ENCODE peak calls at places on chromosomes 12 and 14, in nine cellular contexts. A, F, G, U, X, L, E, B and H are unnamed samples.

GRCh38 chr12:5395443-5396401 is 36.2 kb upstream of the NTF3 start:
- DNase-seq in A (no peak), F (no peak), G (no peak), U (no peak), X (no peak), L (no peak), E (no peak), B (no peak), H (peak)

GRCh38 chr12:29611906-29612305 is 114.4 kb upstream of the OVCH1 start:
- DNase-seq in A (no peak), F (no peak), G (no peak), U (no peak), X (no peak), L (no peak), E (no peak), B (no peak), H (no peak)

GRCh38 chr14:62329427-62329826 is 567.2 kb downstream of the SNAPC1 start:
- DNase-seq in A (no peak), F (no peak), G (no peak), U (no peak), X (no peak), L (no peak), E (no peak), B (no peak), H (no peak)

GRCh38 chr12:68727776-68728175 is 18.2 kb upstream of the SLC35E3 start:
- DNase-seq in A (no peak), F (no peak), G (no peak), U (no peak), X (no peak), L (no peak), E (no peak), B (no peak), H (no peak)

GRCh38 chr12:103930787-103931536 is 752 bp downstream of the HSP90B1 start:
- DNase-seq in A (no peak), F (peak), G (no peak), U (no peak), X (peak), L (no peak), E (no peak), B (no peak), H (peak)

GRCh38 chr12:120614873-120615272 is 25.6 kb upstream of the CABP1 start:
- DNase-seq in A (no peak), F (no peak), G (no peak), U (no peak), X (no peak), L (no peak), E (no peak), B (no peak), H (no peak)

GRCh38 chr12:96061864-96062453 is 26.6 kb upstream of the LTA4H start:
- DNase-seq in A (peak), F (peak), G (peak), U (peak), X (peak), L (peak), E (peak), B (peak), H (peak)

GRCh38 chr12:121580959-121581680 is at the start of gene KDM2B:
- DNase-seq in A (no peak), F (peak), G (no peak), U (no peak), X (peak), L (no peak), E (peak), B (no peak), H (peak)

GRCh38 chr12:121809712-121810116 is 5.9 kb downstream of the SETD1B start:
- DNase-seq in A (no peak), F (no peak), G (no peak), U (no peak), X (no peak), L (no peak), E (no peak), B (no peak), H (no peak)

GRCh38 chr12:31011336-31011735 is 62.3 kb upstream of the DDX11 start:
- DNase-seq in A (no peak), F (no peak), G (no peak), U (no peak), X (no peak), L (no peak), E (no peak), B (no peak), H (no peak)

DNA sequence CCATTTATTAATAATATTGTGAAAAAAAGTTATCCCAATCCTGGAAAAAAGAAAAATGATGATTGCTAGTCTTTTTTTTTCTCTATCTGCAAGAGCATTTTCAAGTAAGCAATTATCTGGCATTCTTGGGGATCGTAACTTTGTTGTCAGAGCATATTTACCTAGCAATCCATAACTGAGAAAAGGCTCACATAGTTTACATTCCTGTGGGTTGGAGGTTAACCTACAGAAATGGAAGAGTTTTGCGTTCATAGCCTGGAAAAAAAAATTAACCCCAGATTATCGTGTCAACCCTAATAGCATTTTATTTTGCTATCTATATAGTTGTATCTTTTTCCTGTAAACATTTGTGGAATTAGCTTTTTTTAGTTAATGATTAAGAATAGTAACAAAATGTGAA is 292.3 kb downstream of the DAD1 start:
- DNase-seq in A (no peak), F (no peak), G (no peak), U (no peak), X (peak), L (no peak), E (no peak), B (no peak), H (peak)
- TF ChIP-seq REST in A (no peak), F (no peak), G (no peak), U (no peak), X (no peak), L (no peak), E (no peak), B (no peak), H (no peak)

DNA sequence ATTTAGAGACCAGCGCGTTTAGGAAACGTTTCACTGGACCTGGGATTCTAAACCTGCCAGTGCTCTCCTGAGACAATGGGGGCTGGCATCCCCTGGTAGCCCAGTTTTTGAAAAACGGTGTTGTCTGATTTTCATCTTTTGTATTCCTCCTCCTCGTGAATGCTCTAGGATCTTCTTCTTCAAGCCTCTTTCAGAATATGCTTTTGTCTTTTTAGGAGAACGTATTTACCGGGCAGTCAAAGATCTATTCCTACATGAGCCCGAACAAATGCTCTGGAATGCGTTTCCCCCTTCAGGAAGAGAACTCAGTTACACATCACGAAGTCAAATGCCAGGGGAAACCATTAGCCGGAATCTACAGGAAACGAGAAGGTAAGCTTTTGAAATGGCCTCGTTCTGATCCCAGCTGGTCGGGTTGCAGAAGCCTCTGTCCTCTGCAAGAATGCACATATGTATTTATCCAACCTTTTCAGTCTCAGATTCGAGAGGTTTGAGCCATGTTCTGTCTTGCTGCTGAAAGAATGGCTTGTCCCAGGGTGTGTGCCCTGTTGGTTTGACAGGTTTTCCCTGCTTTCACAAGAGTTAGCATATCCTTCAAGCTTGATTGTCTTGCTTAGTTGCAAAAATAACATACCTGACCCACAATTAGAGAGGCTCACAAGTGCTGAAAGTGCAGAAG is 6.6 kb downstream of the KMT5A start:
- DNase-seq in A (no peak), F (no peak), G (no peak), U (no peak), X (no peak), L (no peak), E (no peak), B (no peak), H (no peak)
- TF ChIP-seq REST in A (no peak), F (no peak), G (no peak), U (no peak), X (no peak), L (no peak), E (no peak), B (no peak), H (no peak)

GRCh38 chr12:22333186-22333745 is 1.2 kb downstream of the ST8SIA1 start:
- DNase-seq in A (no peak), F (no peak), G (no peak), U (no peak), X (no peak), L (no peak), E (no peak), B (no peak), H (no peak)
- TF ChIP-seq REST in A (no peak), F (no peak), G (no peak), U (no peak), X (no peak), L (no peak), E (no peak), B (no peak), H (no peak)

DNA sequence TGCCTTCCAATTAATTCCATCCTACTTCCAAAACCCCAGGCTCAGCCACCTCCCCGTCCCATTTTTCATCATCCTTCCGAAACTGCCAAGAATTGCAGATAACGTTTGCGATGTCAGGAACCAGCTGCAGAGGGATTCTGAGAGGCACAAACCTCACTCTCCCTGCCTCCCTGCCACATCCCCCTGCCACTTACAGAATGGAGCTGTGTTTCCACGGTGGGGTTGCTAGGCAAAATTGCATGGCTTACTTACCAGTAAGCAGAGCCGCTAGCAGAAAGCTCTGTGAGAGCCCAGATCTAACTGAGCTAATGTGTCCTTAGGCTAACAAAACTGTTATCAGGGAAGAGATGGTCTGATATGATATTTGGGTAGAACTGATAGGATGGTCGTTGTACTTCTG is 127.4 kb downstream of the KCNK10 start:
- DNase-seq in A (no peak), F (no peak), G (no peak), U (no peak), X (no peak), L (no peak), E (peak), B (no peak), H (peak)
- TF ChIP-seq REST in A (no peak), F (no peak), G (no peak), U (no peak), X (no peak), L (no peak), E (no peak), B (no peak), H (no peak)

GRCh38 chr12:906077-906585 is 43.4 kb downstream of the RAD52 start:
- DNase-seq in A (no peak), F (no peak), G (no peak), U (peak), X (no peak), L (no peak), E (no peak), B (no peak), H (no peak)
- TF ChIP-seq REST in A (no peak), F (no peak), G (no peak), U (peak), X (no peak), L (no peak), E (no peak), B (no peak), H (no peak)

GRCh38 chr14:34461334-34462131 is 507 bp downstream of the SPTSSA start:
- DNase-seq in A (peak), F (peak), G (peak), U (no peak), X (peak), L (no peak), E (no peak), B (no peak), H (peak)
- TF ChIP-seq REST in A (no peak), F (no peak), G (peak), U (no peak), X (peak), L (no peak), E (no peak), B (no peak), H (no peak)

GRCh38 chr14:70832536-70833305 is 23.4 kb upstream of the MAP3K9 start:
- DNase-seq in A (no peak), F (no peak), G (no peak), U (no peak), X (no peak), L (no peak), E (no peak), B (no peak), H (no peak)
- TF ChIP-seq REST in A (no peak), F (no peak), G (no peak), U (no peak), X (no peak), L (no peak), E (no peak), B (no peak), H (no peak)